ENCODE peak calls at places on chromosomes 7 and 10, in four cellular contexts. One of them, this sample, is unnamed.

GRCh38 chr10:103021897-103022286 is 103.8 kb downstream of the CNNM2 start:
- DNase-seq in GM10248: no peak
- DNase-seq in fibroblast of lung: peak; percentile 82
- DNase-seq in Calu3: no peak
- DNase-seq in this sample: no peak

GRCh38 chr7:19932549-19933249 is 159.3 kb upstream of the TMEM196 start:
- DNase-seq in GM10248: no peak
- DNase-seq in fibroblast of lung: no peak
- DNase-seq in Calu3: no peak
- DNase-seq in this sample: no peak

GRCh38 chr10:115063702-115064479 is 29.3 kb upstream of the ATRNL1 start:
- DNase-seq in GM10248: no peak
- DNase-seq in fibroblast of lung: peak; percentile 11
- DNase-seq in Calu3: no peak
- DNase-seq in this sample: no peak

GRCh38 chr7:23353172-23353571 is 54.0 kb downstream of the MALSU1 start:
- DNase-seq in GM10248: peak; percentile 34
- DNase-seq in fibroblast of lung: no peak
- DNase-seq in Calu3: no peak
- DNase-seq in this sample: no peak

GRCh38 chr10:118594392-118595063 is 920 bp downstream of the PRLHR start:
- DNase-seq in GM10248: peak; percentile 39
- DNase-seq in fibroblast of lung: peak; percentile 28
- DNase-seq in Calu3: no peak
- DNase-seq in this sample: peak; percentile 81

GRCh38 chr7:41656357-41656756 is 46.5 kb downstream of the INHBA start:
- DNase-seq in GM10248: no peak
- DNase-seq in fibroblast of lung: peak; percentile 69
- DNase-seq in Calu3: no peak
- DNase-seq in this sample: no peak

GRCh38 chr10:88091490-88092061 is 228.2 kb downstream of the PTEN start:
- DNase-seq in GM10248: peak; percentile 68
- DNase-seq in fibroblast of lung: no peak
- DNase-seq in Calu3: no peak
- DNase-seq in this sample: no peak

GRCh38 chr10:91313761-91314520 is 93.5 kb downstream of the PCGF5 start:
- DNase-seq in GM10248: no peak
- DNase-seq in fibroblast of lung: peak; percentile 73
- DNase-seq in Calu3: no peak
- DNase-seq in this sample: no peak

GRCh38 chr7:134351424-134351823 is 34.7 kb upstream of the SLC35B4 start:
- DNase-seq in GM10248: no peak
- DNase-seq in fibroblast of lung: no peak
- DNase-seq in Calu3: no peak
- DNase-seq in this sample: no peak

GRCh38 chr10:101749511-101750016 is 26.4 kb downstream of the FGF8 start:
- DNase-seq in GM10248: no peak
- DNase-seq in fibroblast of lung: no peak
- DNase-seq in Calu3: no peak
- DNase-seq in this sample: no peak

GRCh38 chr7:112334366-112334765 is 115.9 kb upstream of the IFRD1 start:
- DNase-seq in GM10248: no peak
- DNase-seq in fibroblast of lung: no peak
- DNase-seq in Calu3: no peak
- DNase-seq in this sample: no peak

GRCh38 chr7:2843711-2844152 is 376 bp downstream of the GNA12 start:
- DNase-seq in GM10248: no peak
- DNase-seq in fibroblast of lung: peak; percentile 34
- DNase-seq in Calu3: peak; percentile 18
- DNase-seq in this sample: peak; percentile 45

GRCh38 chr10:62506371-62506770 is 132.2 kb downstream of the ZNF365 start:
- DNase-seq in GM10248: no peak
- DNase-seq in fibroblast of lung: no peak
- DNase-seq in Calu3: no peak
- DNase-seq in this sample: no peak

GRCh38 chr10:73647211-73647874 is 6.1 kb upstream of the MYOZ1 start:
- DNase-seq in GM10248: no peak
- DNase-seq in fibroblast of lung: peak; percentile 56
- DNase-seq in Calu3: no peak
- DNase-seq in this sample: peak; percentile 63

GRCh38 chr10:68666280-68666760 is 54.7 kb upstream of the CCAR1 start:
- DNase-seq in GM10248: no peak
- DNase-seq in fibroblast of lung: peak; percentile 95
- DNase-seq in Calu3: no peak
- DNase-seq in this sample: no peak

GRCh38 chr10:132333386-132333785 is 1.4 kb downstream of the LRRC27 start:
- DNase-seq in GM10248: no peak
- DNase-seq in fibroblast of lung: no peak
- DNase-seq in Calu3: no peak
- DNase-seq in this sample: no peak

GRCh38 chr10:132330486-132330833 is 1.5 kb upstream of the LRRC27 start:
- DNase-seq in GM10248: no peak
- DNase-seq in fibroblast of lung: no peak
- DNase-seq in Calu3: no peak
- DNase-seq in this sample: no peak

GRCh38 chr10:132329565-132330485 is 2.2 kb upstream of the LRRC27 start:
- DNase-seq in GM10248: no peak
- DNase-seq in fibroblast of lung: peak; percentile 52
- DNase-seq in Calu3: peak; percentile 24
- DNase-seq in this sample: no peak

GRCh38 chr10:132331259-132331955 is 586 bp upstream of the LRRC27 start:
- DNase-seq in GM10248: no peak
- DNase-seq in fibroblast of lung: no peak
- DNase-seq in Calu3: no peak
- DNase-seq in this sample: no peak

DNA sequence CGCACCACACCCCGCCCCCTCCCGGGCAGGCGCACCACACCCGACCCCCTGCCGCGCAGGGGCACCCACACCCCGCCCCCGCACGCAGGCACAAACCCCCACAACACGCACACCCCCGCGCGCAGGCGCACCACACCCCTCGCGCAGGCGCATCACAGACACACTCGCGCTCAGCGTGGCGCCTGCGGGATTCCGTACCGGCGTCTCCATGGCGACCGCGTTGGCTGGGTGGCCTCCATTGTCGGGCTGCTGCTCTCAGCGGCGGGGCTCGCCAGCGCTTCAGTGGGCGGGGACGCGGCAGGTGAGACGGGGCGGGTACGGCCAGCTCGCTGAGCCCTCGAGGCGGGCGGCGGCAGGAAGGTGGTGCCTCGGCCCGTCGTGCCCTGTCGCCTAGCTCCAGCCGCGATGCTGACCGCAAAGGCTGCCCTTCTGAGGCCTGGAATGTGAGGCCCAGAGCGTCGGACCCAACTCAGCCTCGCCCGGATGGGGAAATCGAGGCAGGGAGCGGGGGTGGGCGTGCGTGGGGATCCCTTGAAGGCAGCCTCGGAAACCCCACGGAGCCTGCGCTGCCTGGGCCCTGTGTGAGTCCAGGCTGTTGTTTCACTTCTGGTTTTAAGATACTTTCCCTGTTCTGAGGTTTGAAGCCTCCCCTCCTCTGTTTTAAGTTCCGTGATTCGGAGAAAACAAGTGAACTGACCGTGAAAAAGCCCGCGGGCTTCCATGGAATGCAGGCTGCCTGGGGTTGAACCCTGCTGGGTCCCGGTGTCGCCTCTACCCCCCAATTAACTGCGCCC is at the start of gene LRRC27:
- DNase-seq in GM10248: peak; percentile 99
- DNase-seq in fibroblast of lung: peak; percentile 97
- DNase-seq in Calu3: peak; percentile 97
- DNase-seq in this sample: peak; percentile 100
- TF ChIP-seq CTCF in GM10248: no peak
- TF ChIP-seq CTCF in fibroblast of lung: no peak
- TF ChIP-seq CTCF in Calu3: no peak
- TF ChIP-seq CTCF in this sample: no peak

GRCh38 chr7:122528879-122529481 is 169.9 kb downstream of the RNF133 start:
- DNase-seq in GM10248: peak; percentile 19
- DNase-seq in fibroblast of lung: peak; percentile 70
- DNase-seq in Calu3: no peak
- DNase-seq in this sample: no peak
- TF ChIP-seq CTCF in GM10248: peak; percentile 43
- TF ChIP-seq CTCF in fibroblast of lung: peak; percentile 16
- TF ChIP-seq CTCF in Calu3: no peak
- TF ChIP-seq CTCF in this sample: peak; percentile 82

DNA sequence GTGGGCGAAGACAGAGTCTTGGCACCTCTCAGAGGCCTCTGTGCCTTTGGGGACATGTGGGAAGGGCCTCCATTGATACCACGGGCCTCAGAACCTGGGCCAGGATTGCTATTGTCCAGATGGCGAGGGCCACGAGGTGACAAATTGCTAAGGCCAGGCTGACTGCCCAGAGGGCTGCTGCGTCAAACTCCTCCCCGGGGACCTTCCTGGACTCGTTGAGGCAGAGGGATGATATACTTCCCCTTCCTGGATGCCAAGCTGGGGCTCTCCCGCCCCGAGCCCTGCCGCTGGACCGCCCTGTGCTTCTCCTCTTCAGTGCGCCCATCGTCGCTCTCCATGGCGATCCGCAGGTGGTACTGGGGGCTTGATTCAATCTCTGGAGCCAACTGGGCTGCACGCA is 58.9 kb downstream of the LRRC72 start:
- DNase-seq in GM10248: no peak
- DNase-seq in fibroblast of lung: no peak
- DNase-seq in Calu3: no peak
- DNase-seq in this sample: no peak
- TF ChIP-seq CTCF in GM10248: no peak
- TF ChIP-seq CTCF in fibroblast of lung: no peak
- TF ChIP-seq CTCF in Calu3: no peak
- TF ChIP-seq CTCF in this sample: no peak

DNA sequence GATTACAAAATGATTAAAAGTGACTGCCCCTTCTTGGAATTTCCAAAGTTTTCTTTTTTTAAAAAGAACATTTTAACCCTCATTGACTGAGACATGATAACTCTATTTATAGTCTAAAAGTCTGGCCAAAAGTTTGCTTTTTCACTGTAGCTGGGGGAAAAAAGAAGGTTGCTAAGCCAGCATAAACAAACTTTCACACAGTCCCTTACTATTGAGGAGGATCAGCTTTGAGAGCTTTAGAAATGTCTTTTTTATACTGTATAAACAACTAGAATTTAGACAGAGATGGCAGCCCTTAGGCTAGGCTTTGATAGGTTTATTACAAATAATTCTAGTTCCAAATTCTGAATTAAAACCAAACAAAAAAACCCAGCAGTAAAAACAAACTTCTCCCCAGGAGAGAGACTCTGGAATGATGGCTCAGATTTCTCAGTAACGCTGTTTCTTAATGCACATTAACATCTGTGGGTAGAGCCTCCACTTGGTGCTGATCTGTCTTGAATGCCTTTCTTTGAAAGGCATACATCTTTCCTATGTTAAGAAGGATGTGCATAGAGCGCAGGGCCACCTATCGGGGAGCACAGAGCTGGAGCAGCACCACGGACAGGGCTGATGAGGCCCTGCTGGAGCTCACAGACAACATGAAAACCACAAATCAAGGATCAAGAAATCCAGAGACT is 100.9 kb upstream of the PDLIM1 start:
- DNase-seq in GM10248: no peak
- DNase-seq in fibroblast of lung: peak; percentile 37
- DNase-seq in Calu3: no peak
- DNase-seq in this sample: no peak
- TF ChIP-seq CTCF in GM10248: no peak
- TF ChIP-seq CTCF in fibroblast of lung: peak; percentile 19
- TF ChIP-seq CTCF in Calu3: no peak
- TF ChIP-seq CTCF in this sample: no peak

DNA sequence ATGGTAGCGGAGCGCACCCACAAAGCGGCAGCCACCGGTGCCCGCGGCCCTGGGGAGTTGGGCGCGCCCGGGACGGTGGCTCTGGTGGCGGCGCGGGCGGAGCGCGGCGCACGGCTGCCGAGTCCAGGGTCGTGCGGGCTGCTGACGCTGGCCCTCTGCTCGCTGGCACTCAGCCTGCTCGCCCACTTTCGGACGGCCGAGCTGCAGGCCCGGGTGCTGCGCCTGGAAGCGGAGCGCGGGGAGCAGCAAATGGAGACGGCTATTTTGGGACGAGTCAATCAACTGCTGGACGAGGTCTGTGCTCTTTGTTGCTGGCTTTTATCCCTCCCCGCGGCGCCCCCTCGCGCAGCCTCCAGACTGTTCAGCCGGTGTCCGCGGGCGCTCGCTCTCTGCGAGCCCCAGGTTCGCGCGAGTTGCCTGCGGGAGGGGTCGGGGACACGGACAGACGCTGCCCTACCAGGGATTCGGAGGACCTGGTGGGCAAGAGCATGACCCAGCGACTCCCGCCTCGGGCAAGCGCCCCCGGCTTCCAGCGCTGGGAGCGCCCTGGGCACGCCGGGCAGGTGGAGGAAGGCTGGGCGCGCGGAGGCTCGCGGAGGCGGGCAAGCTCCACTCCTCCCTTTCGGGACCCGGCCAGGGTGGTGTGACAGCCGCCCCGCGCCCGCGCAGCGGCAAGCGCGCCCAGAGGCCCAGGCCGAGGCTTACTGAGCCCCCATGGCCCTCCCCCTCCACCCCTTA is 887 bp downstream of the COL13A1 start:
- DNase-seq in GM10248: no peak
- DNase-seq in fibroblast of lung: peak; percentile 60
- DNase-seq in Calu3: peak; percentile 58
- DNase-seq in this sample: peak; percentile 59
- TF ChIP-seq CTCF in GM10248: no peak
- TF ChIP-seq CTCF in fibroblast of lung: peak; percentile 9
- TF ChIP-seq CTCF in Calu3: no peak
- TF ChIP-seq CTCF in this sample: no peak

DNA sequence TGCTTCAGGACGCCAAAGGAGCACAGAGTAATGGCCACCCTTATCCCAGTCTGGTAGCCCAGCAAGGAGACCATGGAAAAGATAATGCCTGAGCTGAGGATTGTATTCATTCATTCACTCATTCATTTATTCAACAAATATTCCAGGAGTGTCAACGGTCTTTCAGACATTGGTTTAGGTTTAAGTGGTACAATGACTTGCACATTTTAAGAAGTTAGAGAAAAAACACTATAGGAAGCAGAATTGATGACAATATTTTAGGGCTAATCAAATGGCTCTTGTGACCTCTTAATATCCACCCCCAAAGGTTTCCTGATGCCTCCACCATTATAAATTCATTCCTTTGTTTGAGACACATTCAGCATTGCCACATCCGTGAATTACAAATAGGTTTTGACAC is 269.4 kb downstream of the CREB5 start:
- DNase-seq in GM10248: no peak
- DNase-seq in fibroblast of lung: no peak
- DNase-seq in Calu3: no peak
- DNase-seq in this sample: no peak
- TF ChIP-seq CTCF in GM10248: no peak
- TF ChIP-seq CTCF in fibroblast of lung: no peak
- TF ChIP-seq CTCF in Calu3: no peak
- TF ChIP-seq CTCF in this sample: no peak

GRCh38 chr7:39693812-39694211 is 70.4 kb downstream of the RALA start:
- DNase-seq in GM10248: no peak
- DNase-seq in fibroblast of lung: no peak
- DNase-seq in Calu3: no peak
- DNase-seq in this sample: no peak

GRCh38 chr7:39695852-39696586 is 72.6 kb downstream of the RALA start:
- DNase-seq in GM10248: no peak
- DNase-seq in fibroblast of lung: no peak
- DNase-seq in Calu3: no peak
- DNase-seq in this sample: no peak

GRCh38 chr7:39696631-39697030 is 73.3 kb downstream of the RALA start:
- DNase-seq in GM10248: no peak
- DNase-seq in fibroblast of lung: no peak
- DNase-seq in Calu3: no peak
- DNase-seq in this sample: no peak

GRCh38 chr7:39688611-39689485 is 65.5 kb downstream of the RALA start:
- DNase-seq in GM10248: no peak
- DNase-seq in fibroblast of lung: no peak
- DNase-seq in Calu3: peak; percentile 16
- DNase-seq in this sample: no peak

GRCh38 chr7:39691821-39692220 is 68.4 kb downstream of the RALA start:
- DNase-seq in GM10248: no peak
- DNase-seq in fibroblast of lung: peak; percentile 71
- DNase-seq in Calu3: no peak
- DNase-seq in this sample: no peak
- TF ChIP-seq CTCF in GM10248: no peak
- TF ChIP-seq CTCF in fibroblast of lung: no peak
- TF ChIP-seq CTCF in Calu3: no peak
- TF ChIP-seq CTCF in this sample: no peak